ENCODE peak calls at places on chromosomes 5 and 9, in four cellular contexts. One of them, this sample, is unnamed.

GRCh38 chr5:10688651-10689171 is 72.3 kb downstream of the DAP start:
- DNase-seq in K562: no peak
- DNase-seq in A549: no peak
- DNase-seq in GM12878: no peak
- DNase-seq in this sample: no peak

GRCh38 chr5:175096469-175097185 is 347.4 kb downstream of the DRD1 start:
- DNase-seq in GM12878: no peak
- DNase-seq in A549: no peak
- DNase-seq in K562: no peak
- DNase-seq in this sample: no peak

GRCh38 chr9:73074176-73074708 is 77.4 kb upstream of the ANXA1 start:
- DNase-seq in K562: no peak
- DNase-seq in A549: peak; percentile 31
- DNase-seq in GM12878: no peak
- DNase-seq in this sample: no peak

GRCh38 chr9:105318729-105319513 is 74.5 kb downstream of the SLC44A1 start:
- DNase-seq in A549: no peak
- DNase-seq in GM12878: peak; percentile 40
- DNase-seq in K562: no peak
- DNase-seq in this sample: no peak

GRCh38 chr9:134883040-134883782 is 2.6 kb downstream of the FCN2 start:
- DNase-seq in A549: no peak
- DNase-seq in K562: no peak
- DNase-seq in GM12878: no peak
- DNase-seq in this sample: no peak

GRCh38 chr5:10387690-10388089 is 34.2 kb downstream of the MARCHF6 start:
- DNase-seq in A549: no peak
- DNase-seq in K562: no peak
- DNase-seq in GM12878: no peak
- DNase-seq in this sample: peak; percentile 91

GRCh38 chr5:69148981-69149675 is 17.8 kb upstream of the CCNB1 start:
- DNase-seq in GM12878: no peak
- DNase-seq in A549: no peak
- DNase-seq in K562: no peak
- DNase-seq in this sample: no peak

GRCh38 chr9:75889977-75890540 is 414 bp upstream of the PCSK5 start:
- DNase-seq in K562: no peak
- DNase-seq in GM12878: no peak
- DNase-seq in A549: peak; percentile 44
- DNase-seq in this sample: peak; percentile 63

GRCh38 chr5:66527478-66527877 is 68.7 kb upstream of the MAST4 start:
- DNase-seq in GM12878: no peak
- DNase-seq in A549: no peak
- DNase-seq in K562: no peak
- DNase-seq in this sample: no peak

GRCh38 chr9:125103021-125103420 is 40.3 kb downstream of the SCAI start:
- DNase-seq in A549: no peak
- DNase-seq in GM12878: no peak
- DNase-seq in K562: no peak
- DNase-seq in this sample: no peak

GRCh38 chr9:104633976-104634520 is 16.0 kb upstream of the OR13C9 start:
- DNase-seq in A549: no peak
- DNase-seq in GM12878: no peak
- DNase-seq in K562: no peak
- DNase-seq in this sample: no peak

GRCh38 chr5:158492850-158493249 is 606.9 kb downstream of the EBF1 start:
- DNase-seq in K562: no peak
- DNase-seq in GM12878: no peak
- DNase-seq in A549: no peak
- DNase-seq in this sample: no peak
- TF ChIP-seq ELK1 in K562: no peak
- TF ChIP-seq ELK1 in GM12878: no peak
- TF ChIP-seq ELK1 in A549: no peak
- TF ChIP-seq ELK1 in this sample: no peak

DNA sequence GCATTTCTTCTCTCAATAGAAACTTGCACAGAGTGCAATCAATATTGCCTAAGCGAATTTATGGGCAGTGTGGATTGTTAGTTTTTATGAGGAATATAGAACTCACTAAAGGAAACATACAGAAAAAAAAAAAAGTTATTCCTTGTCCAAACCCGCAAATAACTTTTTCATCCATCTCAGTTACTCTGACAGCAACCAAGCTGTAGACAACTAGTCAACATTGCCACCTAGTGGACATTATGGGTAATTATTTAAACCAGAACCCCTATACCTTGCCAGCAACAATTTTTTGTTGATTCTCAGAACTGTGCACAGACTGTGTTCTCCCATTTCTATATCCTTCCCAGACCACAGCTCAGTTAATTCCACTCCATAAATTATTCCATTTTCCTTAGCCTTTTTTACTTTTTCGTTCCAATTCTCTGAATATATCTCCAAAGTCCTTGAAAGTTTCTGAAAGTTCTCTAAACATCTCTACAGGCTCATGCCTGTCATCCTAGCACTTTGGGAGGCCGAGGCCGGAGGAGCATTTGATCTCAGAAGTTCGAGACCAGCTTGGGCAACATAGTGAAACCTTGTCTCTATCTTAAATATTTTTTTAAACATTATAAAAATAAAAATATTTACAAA is 2.6 kb upstream of the AFAP1L1 start:
- DNase-seq in K562: peak; percentile 71
- DNase-seq in GM12878: no peak
- DNase-seq in A549: peak; percentile 67
- DNase-seq in this sample: peak; percentile 61
- TF ChIP-seq ELK1 in K562: no peak
- TF ChIP-seq ELK1 in GM12878: no peak
- TF ChIP-seq ELK1 in A549: no peak
- TF ChIP-seq ELK1 in this sample: no peak

GRCh38 chr9:2024888-2025781 is 10.0 kb downstream of the SMARCA2 start:
- DNase-seq in K562: no peak
- DNase-seq in GM12878: no peak
- DNase-seq in A549: no peak
- DNase-seq in this sample: no peak
- TF ChIP-seq ELK1 in K562: no peak
- TF ChIP-seq ELK1 in GM12878: no peak
- TF ChIP-seq ELK1 in A549: no peak
- TF ChIP-seq ELK1 in this sample: no peak

GRCh38 chr5:169097374-169097831 is 203.5 kb downstream of the SLIT3 start:
- DNase-seq in K562: no peak
- DNase-seq in A549: no peak
- DNase-seq in GM12878: no peak
- DNase-seq in this sample: peak; percentile 2
- TF ChIP-seq ELK1 in K562: no peak
- TF ChIP-seq ELK1 in A549: no peak
- TF ChIP-seq ELK1 in GM12878: no peak
- TF ChIP-seq ELK1 in this sample: no peak

DNA sequence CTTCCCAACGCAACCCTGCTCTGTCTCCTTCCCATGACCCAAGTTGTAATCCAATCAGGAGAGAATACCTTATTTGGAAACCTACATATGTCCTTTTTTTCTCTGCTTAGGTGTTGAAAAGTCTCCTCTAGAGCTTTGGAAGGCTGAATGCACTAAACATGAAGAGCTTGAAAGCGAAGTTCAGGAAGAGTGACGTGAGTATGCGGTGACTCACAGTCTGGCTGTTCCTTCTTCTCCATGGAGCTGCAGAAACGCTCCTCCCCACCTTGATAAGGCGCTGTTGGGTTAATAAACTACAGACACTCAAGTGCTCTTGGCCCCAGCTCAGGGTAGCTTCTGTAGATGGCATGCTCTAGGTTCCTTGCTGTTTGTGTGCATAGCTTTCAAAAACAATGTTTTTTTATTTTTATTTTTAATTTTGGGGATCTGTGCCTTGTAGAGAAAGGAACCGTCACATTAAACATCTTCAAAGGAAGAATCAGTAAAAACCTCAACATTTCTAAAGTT is 30.7 kb downstream of the RAI14 start:
- DNase-seq in A549: peak; percentile 71
- DNase-seq in GM12878: no peak
- DNase-seq in K562: peak; percentile 85
- DNase-seq in this sample: peak; percentile 99
- TF ChIP-seq ELK1 in A549: no peak
- TF ChIP-seq ELK1 in GM12878: no peak
- TF ChIP-seq ELK1 in K562: no peak
- TF ChIP-seq ELK1 in this sample: no peak

DNA sequence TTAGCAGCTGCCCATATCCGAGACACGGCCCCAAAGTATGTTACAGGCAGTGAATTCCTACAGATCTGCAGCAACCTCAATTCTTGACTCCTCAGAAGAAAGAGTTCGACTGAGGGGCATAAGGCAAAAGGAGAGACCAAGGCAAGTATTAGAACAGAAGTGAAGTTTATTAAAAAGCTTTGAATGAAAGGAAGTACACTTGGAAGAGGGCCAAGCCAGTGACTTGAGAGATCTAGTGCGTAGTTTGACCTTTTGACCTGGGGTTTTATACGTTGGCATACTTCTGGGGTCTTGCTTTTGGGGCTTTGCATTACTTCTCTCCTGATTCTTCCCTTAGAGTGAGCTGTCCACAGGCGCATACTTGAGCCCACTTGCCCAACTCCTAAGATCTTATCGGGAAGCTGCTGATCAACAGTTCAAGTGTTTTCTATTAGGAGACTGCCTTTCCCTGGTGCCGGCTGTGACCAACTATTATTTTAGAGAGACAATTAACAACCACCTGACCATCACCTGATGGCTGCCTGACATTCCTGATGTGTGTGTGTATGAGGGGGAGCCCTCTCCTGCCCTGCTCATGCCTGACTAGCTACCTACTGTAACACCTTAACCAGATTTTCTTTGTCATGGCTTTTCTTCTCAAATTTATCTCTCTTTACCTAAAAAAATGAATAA is 1.5 kb upstream of the DEPDC1B start:
- DNase-seq in GM12878: no peak
- DNase-seq in K562: no peak
- DNase-seq in A549: no peak
- DNase-seq in this sample: no peak
- TF ChIP-seq ELK1 in GM12878: no peak
- TF ChIP-seq ELK1 in K562: no peak
- TF ChIP-seq ELK1 in A549: no peak
- TF ChIP-seq ELK1 in this sample: no peak

GRCh38 chr5:138389332-138389731 is 36.8 kb downstream of the KDM3B start:
- DNase-seq in GM12878: no peak
- DNase-seq in A549: no peak
- DNase-seq in K562: no peak
- DNase-seq in this sample: no peak

GRCh38 chr5:138386290-138386689 is 33.8 kb downstream of the KDM3B start:
- DNase-seq in K562: no peak
- DNase-seq in A549: no peak
- DNase-seq in GM12878: no peak
- DNase-seq in this sample: no peak

GRCh38 chr5:138391859-138392386 is 39.4 kb downstream of the KDM3B start:
- DNase-seq in A549: no peak
- DNase-seq in GM12878: no peak
- DNase-seq in K562: no peak
- DNase-seq in this sample: no peak
- TF ChIP-seq ELK1 in A549: no peak
- TF ChIP-seq ELK1 in GM12878: no peak
- TF ChIP-seq ELK1 in K562: no peak
- TF ChIP-seq ELK1 in this sample: no peak

DNA sequence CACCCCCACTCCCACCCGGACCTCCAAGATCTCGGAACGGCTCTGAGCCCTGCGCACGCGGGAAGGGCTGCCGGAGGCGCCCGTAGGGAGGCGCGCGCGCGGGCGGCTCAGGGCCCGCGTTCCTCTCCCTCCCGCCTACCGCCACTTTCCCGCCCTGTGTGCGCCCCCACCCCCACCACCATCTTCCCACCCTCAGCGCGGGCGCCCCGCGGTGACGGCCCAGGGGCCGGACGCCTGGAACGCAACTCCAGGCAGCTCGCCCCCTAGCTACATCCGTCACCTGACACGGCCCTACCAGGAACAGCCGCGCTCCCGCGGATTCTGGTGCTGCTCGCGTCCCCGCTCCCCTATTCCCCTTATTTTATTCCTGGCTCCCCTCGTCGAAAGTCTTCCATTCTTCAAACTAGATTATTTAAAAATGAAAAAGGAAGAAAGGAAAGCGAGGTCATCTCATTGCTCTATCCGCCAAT is at the start of gene CDKN2B-AS1:
- DNase-seq in K562: no peak
- DNase-seq in A549: no peak
- DNase-seq in GM12878: no peak
- DNase-seq in this sample: peak; percentile 76
- TF ChIP-seq ELK1 in K562: no peak
- TF ChIP-seq ELK1 in A549: no peak
- TF ChIP-seq ELK1 in GM12878: no peak
- TF ChIP-seq ELK1 in this sample: no peak

GRCh38 chr5:20972419-20972925 is 984.5 kb upstream of the CDH18 start:
- DNase-seq in GM12878: no peak
- DNase-seq in K562: no peak
- DNase-seq in A549: peak; percentile 3
- DNase-seq in this sample: peak; percentile 1
- TF ChIP-seq ELK1 in GM12878: no peak
- TF ChIP-seq ELK1 in K562: no peak
- TF ChIP-seq ELK1 in A549: no peak
- TF ChIP-seq ELK1 in this sample: no peak

This sample was measured in IMR-90.